ENCODE peak calls at places on chromosomes 11 and 22, in five cellular contexts. S, R, J, Z and K are unnamed samples.

GRCh38 chr11:28822596-28822995 is 714.4 kb downstream of the METTL15 start:
- DNase-seq in J (no peak), S (no peak), R (no peak), Z (no peak), K (no peak)

GRCh38 chr11:101336155-101336554 is 206.5 kb upstream of the PGR start:
- DNase-seq in J (no peak), Z (no peak), R (no peak), S (peak; percentile 49), K (no peak)

GRCh38 chr11:58285483-58286040 is 17.5 kb upstream of the OR10W1 start:
- DNase-seq in S (no peak), J (no peak), R (no peak), Z (no peak), K (no peak)

GRCh38 chr11:125071408-125071807 is 8.3 kb downstream of the SLC37A2 start:
- DNase-seq in S (no peak), J (no peak), R (no peak), Z (no peak), K (no peak)

GRCh38 chr11:57741132-57742086 is at the start of gene SELENOH:
- DNase-seq in S (peak; percentile 95), R (peak; percentile 93), Z (peak; percentile 92), J (peak; percentile 97), K (peak; percentile 97)

GRCh38 chr11:12862761-12863469 is 146.2 kb upstream of the RASSF10 start:
- DNase-seq in S (no peak), Z (peak; percentile 47), R (peak; percentile 75), J (peak; percentile 93), K (no peak)

GRCh38 chr11:16191852-16192240 is 164.5 kb downstream of the SOX6 start:
- DNase-seq in Z (no peak), S (no peak), J (no peak), R (no peak), K (no peak)

GRCh38 chr22:27982630-27983180 is 63.6 kb upstream of the PITPNB start:
- DNase-seq in J (no peak), S (no peak), R (no peak), Z (no peak), K (no peak)

GRCh38 chr22:49756201-49756600 is 71.5 kb downstream of the BRD1 start:
- DNase-seq in J (no peak), Z (no peak), S (no peak), R (no peak), K (no peak)

GRCh38 chr22:27644566-27644965 is 157.0 kb downstream of the MN1 start:
- DNase-seq in Z (no peak), R (no peak), J (no peak), S (no peak), K (no peak)

GRCh38 chr22:19577422-19577966 is 53.3 kb upstream of the CLDN5 start:
- DNase-seq in R (no peak), S (no peak), J (no peak), Z (no peak), K (no peak)

GRCh38 chr11:74932169-74932568 is 16.7 kb downstream of the XRRA1 start:
- DNase-seq in S (no peak), R (no peak), J (peak; percentile 59), Z (no peak), K (no peak)

GRCh38 chr11:123671534-123671933 is 17.1 kb upstream of the SCN3B start:
- DNase-seq in J (no peak), Z (no peak), S (no peak), R (no peak), K (no peak)

GRCh38 chr22:35597692-35598395 is 19.3 kb downstream of the MB start:
- DNase-seq in Z (no peak), J (no peak), S (no peak), R (no peak), K (no peak)

GRCh38 chr11:103055174-103055890 is 36.6 kb downstream of the DCUN1D5 start:
- DNase-seq in Z (peak; percentile 63), R (peak; percentile 51), S (peak; percentile 3), J (peak; percentile 45), K (no peak)

GRCh38 chr22:17629167-17629489 is 579 bp upstream of the ATP6V1E1 start:
- DNase-seq in J (no peak), S (no peak), Z (no peak), R (no peak), K (no peak)

GRCh38 chr11:38791346-38791961 is 2193.4 kb upstream of the RAG2 start:
- DNase-seq in R (peak; percentile 37), S (peak; percentile 44), Z (peak; percentile 57), J (peak; percentile 62), K (no peak)